ENCODE peak calls at places on chromosomes 5 and 9, in seven cellular contexts. N is neural crest cell, Y is sciatic nerve, W is ureter, E is M059J, R is T-helper 1 cell, V is left kidney. T is an unnamed sample.

GRCh38 chr5:111748304-111748763 is 8.7 kb downstream of the NREP start:
- DNase-seq in N (no peak), Y (no peak), W (no peak), E (peak), R (no peak), V (no peak), T (no peak)

GRCh38 chr5:100841358-100842076 is 61.6 kb downstream of the ST8SIA4 start:
- DNase-seq in N (no peak), Y (no peak), W (no peak), E (peak), R (peak), V (no peak), T (no peak)

GRCh38 chr5:144567416-144567770 is 396.7 kb downstream of the KCTD16 start:
- DNase-seq in N (no peak), Y (no peak), W (no peak), E (peak), R (no peak), V (no peak), T (no peak)

GRCh38 chr5:54742417-54742889 is 224.9 kb downstream of the SNX18 start:
- DNase-seq in N (no peak), Y (no peak), W (no peak), E (peak), R (no peak), V (no peak), T (no peak)

GRCh38 chr9:35653611-35654010 is 2.9 kb upstream of the SIT1 start:
- DNase-seq in N (no peak), Y (peak), W (no peak), E (no peak), R (no peak), V (no peak), T (no peak)

GRCh38 chr5:113807384-113808053 is 294.0 kb downstream of the YTHDC2 start:
- DNase-seq in N (no peak), Y (no peak), W (no peak), E (no peak), R (no peak), V (peak), T (no peak)

GRCh38 chr9:94644543-94644942 is 5.2 kb upstream of the FBP1 start:
- DNase-seq in N (no peak), Y (no peak), W (no peak), E (no peak), R (no peak), V (no peak), T (no peak)

GRCh38 chr5:134184155-134185135 is 7.7 kb upstream of the SKP1 start:
- DNase-seq in N (peak), Y (peak), W (peak), E (peak), R (peak), V (peak), T (peak)

GRCh38 chr9:121055642-121056143 is 5.6 kb upstream of the C5 start:
- DNase-seq in N (no peak), Y (no peak), W (no peak), E (peak), R (no peak), V (no peak), T (no peak)

GRCh38 chr5:14507156-14507941 is 74.2 kb upstream of the OTULINL start:
- DNase-seq in N (no peak), Y (no peak), W (no peak), E (no peak), R (no peak), V (no peak), T (no peak)

GRCh38 chr9:137798901-137799629 is 78.5 kb upstream of the CACNA1B start:
- DNase-seq in N (no peak), Y (no peak), W (no peak), E (no peak), R (no peak), V (peak), T (no peak)

GRCh38 chr5:114055318-114055788 is 306.5 kb upstream of the KCNN2 start:
- DNase-seq in N (peak), Y (no peak), W (no peak), E (peak), R (no peak), V (peak), T (peak)

GRCh38 chr5:150286820-150287219 is 2.8 kb downstream of the CAMK2A start:
- DNase-seq in N (no peak), Y (no peak), W (no peak), E (no peak), R (no peak), V (peak), T (peak)

GRCh38 chr5:123819818-123820217 is 307.8 kb downstream of the CSNK1G3 start:
- DNase-seq in N (no peak), Y (no peak), W (no peak), E (no peak), R (no peak), V (no peak), T (no peak)

GRCh38 chr9:94676446-94677148 is 37.3 kb upstream of the FBP1 start:
- DNase-seq in N (no peak), Y (no peak), W (no peak), E (peak), R (no peak), V (no peak), T (no peak)

GRCh38 chr9:133390713-133391112 is 14.5 kb downstream of the STKLD1 start:
- DNase-seq in N (no peak), Y (no peak), W (no peak), E (no peak), R (no peak), V (no peak), T (no peak)

GRCh38 chr9:126974604-126975003 is 60.0 kb downstream of the RALGPS1 start:
- DNase-seq in N (no peak), Y (no peak), W (no peak), E (no peak), R (no peak), V (peak), T (no peak)

GRCh38 chr5:40477856-40478546 is 201.7 kb upstream of the PTGER4 start:
- DNase-seq in N (no peak), Y (no peak), W (no peak), E (peak), R (no peak), V (no peak), T (no peak)

GRCh38 chr9:109728696-109729300 is 51.2 kb upstream of the PALM2AKAP2 start:
- DNase-seq in N (no peak), Y (no peak), W (no peak), E (no peak), R (no peak), V (peak), T (no peak)

GRCh38 chr5:133827830-133828229 is 140.6 kb downstream of the C5orf15 start:
- DNase-seq in N (no peak), Y (peak), W (no peak), E (no peak), R (no peak), V (no peak), T (peak)

GRCh38 chr5:174326372-174326771 is 280.9 kb downstream of the NSG2 start:
- DNase-seq in N (no peak), Y (no peak), W (no peak), E (no peak), R (no peak), V (no peak), T (no peak)

GRCh38 chr5:132439521-132440206 is 50.9 kb downstream of the IRF1 start:
- DNase-seq in N (no peak), Y (peak), W (peak), E (peak), R (no peak), V (no peak), T (no peak)

GRCh38 chr5:39079147-39079546 is 4.9 kb upstream of the RICTOR start:
- DNase-seq in N (no peak), Y (no peak), W (no peak), E (no peak), R (no peak), V (no peak), T (no peak)

GRCh38 chr9:38039090-38039906 is 29.7 kb downstream of the SHB start:
- DNase-seq in N (peak), Y (no peak), W (no peak), E (peak), R (no peak), V (no peak), T (no peak)

GRCh38 chr5:132010645-132011560 is 555 bp downstream of the ACSL6 start:
- DNase-seq in N (no peak), Y (peak), W (no peak), E (no peak), R (no peak), V (peak), T (peak)

GRCh38 chr5:19795218-19795617 is 192.8 kb downstream of the CDH18 start:
- DNase-seq in N (no peak), Y (no peak), W (no peak), E (peak), R (no peak), V (no peak), T (no peak)

GRCh38 chr5:124528838-124529237 is 217.6 kb downstream of the ZNF608 start:
- DNase-seq in N (no peak), Y (no peak), W (no peak), E (peak), R (no peak), V (no peak), T (no peak)

GRCh38 chr9:110303136-110303535 is 34.5 kb downstream of the TXNDC8 start:
- DNase-seq in N (no peak), Y (no peak), W (no peak), E (peak), R (no peak), V (no peak), T (no peak)

GRCh38 chr5:173577166-173577565 is 39.3 kb downstream of the BOD1 start:
- DNase-seq in N (no peak), Y (peak), W (no peak), E (no peak), R (no peak), V (no peak), T (no peak)

GRCh38 chr9:107504585-107505455 is 15.3 kb upstream of the KLF4 start:
- DNase-seq in N (no peak), Y (no peak), W (peak), E (peak), R (no peak), V (no peak), T (no peak)

GRCh38 chr5:36744678-36745659 is 131.6 kb upstream of the NIPBL start:
- DNase-seq in N (peak), Y (peak), W (peak), E (peak), R (peak), V (peak), T (no peak)

GRCh38 chr5:179120421-179120861 is 60.3 kb downstream of the ZNF354C start:
- DNase-seq in N (no peak), Y (no peak), W (peak), E (no peak), R (no peak), V (no peak), T (peak)

GRCh38 chr5:102600964-102601363 is 102.2 kb upstream of the SLCO6A1 start:
- DNase-seq in N (no peak), Y (no peak), W (no peak), E (peak), R (no peak), V (no peak), T (no peak)

GRCh38 chr5:7794301-7794700 is 56.6 kb downstream of the CFAP90 start:
- DNase-seq in N (no peak), Y (no peak), W (no peak), E (no peak), R (no peak), V (no peak), T (no peak)

GRCh38 chr5:150114102-150114641 is 27.8 kb upstream of the CSF1R start:
- DNase-seq in N (no peak), Y (no peak), W (no peak), E (no peak), R (no peak), V (no peak), T (peak)

GRCh38 chr9:29043070-29043469 is 1469.8 kb upstream of the C9orf72 start:
- DNase-seq in N (no peak), Y (no peak), W (no peak), E (no peak), R (no peak), V (no peak), T (no peak)

GRCh38 chr9:86407022-86407421 is 52.8 kb upstream of the TUT7 start:
- DNase-seq in N (no peak), Y (no peak), W (no peak), E (peak), R (no peak), V (peak), T (no peak)

GRCh38 chr9:112194969-112195431 is 19.9 kb upstream of the SUSD1 start:
- DNase-seq in N (no peak), Y (no peak), W (no peak), E (no peak), R (no peak), V (peak), T (no peak)

T was measured in cardiac septum.